ENCODE peak calls at places on chromosomes 13 and 19, in six cellular contexts. X is NCI-H2081, F is SJSA1, N is nucleus accumbens, I is activated T-cell treated with anti-CD3 and anti-CD28 coated beads for 48 hours, O is thoracic aorta. H is an unnamed sample.

GRCh38 chr19:45643927-45644771 is 5.0 kb upstream of the EML2 start:
- DNase-seq in N (peak; percentile 24), O (no peak), I (no peak), F (no peak), X (no peak), H (no peak)

GRCh38 chr13:110269509-110270185 is 37.3 kb downstream of the COL4A1 start:
- DNase-seq in N (no peak), X (no peak), O (no peak), I (no peak), F (peak; percentile 40), H (no peak)

GRCh38 chr19:1009976-1010538 is 9.8 kb downstream of the GRIN3B start:
- DNase-seq in I (no peak), X (no peak), O (no peak), N (no peak), F (no peak), H (no peak)

GRCh38 chr13:79450110-79450509 is 30.8 kb upstream of the NDFIP2 start:
- DNase-seq in X (no peak), O (no peak), N (no peak), F (no peak), I (peak; percentile 18), H (no peak)

GRCh38 chr19:3284759-3285646 is 60.5 kb downstream of the CELF5 start:
- DNase-seq in I (peak; percentile 80), O (no peak), N (no peak), F (peak; percentile 74), X (peak; percentile 22), H (no peak)

GRCh38 chr19:813359-814107 is 8.2 kb downstream of the PLPPR3 start:
- DNase-seq in N (no peak), I (no peak), O (no peak), F (no peak), X (no peak), H (no peak)

GRCh38 chr19:30092721-30093569 is 150.9 kb downstream of the URI1 start:
- DNase-seq in X (no peak), O (no peak), N (no peak), F (no peak), I (no peak), H (peak; percentile 63)

GRCh38 chr13:30806784-30807183 is 71.4 kb downstream of the ALOX5AP start:
- DNase-seq in N (no peak), O (no peak), I (no peak), X (no peak), F (no peak), H (no peak)

GRCh38 chr19:53328967-53329366 is 4.6 kb upstream of the ZNF845 start:
- DNase-seq in F (no peak), X (no peak), I (no peak), N (peak; percentile 3), O (no peak), H (peak; percentile 90)

GRCh38 chr19:21699197-21699596 is 68.2 kb downstream of the ZNF100 start:
- DNase-seq in I (no peak), X (peak; percentile 15), O (no peak), F (no peak), N (no peak), H (no peak)

GRCh38 chr19:30567535-30568232 is 195.5 kb downstream of the ZNF536 start:
- DNase-seq in N (no peak), X (no peak), O (no peak), F (peak; percentile 79), I (no peak), H (no peak)

GRCh38 chr19:41457241-41457640 is 14.3 kb downstream of the ERICH4 start:
- DNase-seq in N (no peak), F (no peak), O (no peak), I (no peak), X (no peak), H (no peak)

GRCh38 chr13:26964278-26965057 is 203.9 kb upstream of the GPR12 start:
- DNase-seq in I (no peak), F (no peak), O (no peak), N (no peak), X (no peak), H (no peak)

GRCh38 chr13:54699831-54700230 is 1671.2 kb downstream of the OLFM4 start:
- DNase-seq in X (no peak), I (no peak), F (no peak), N (no peak), O (no peak), H (no peak)

GRCh38 chr13:102771298-102772041 is 2.1 kb downstream of the TEX30 start:
- DNase-seq in F (no peak), I (no peak), X (no peak), N (no peak), O (no peak), H (no peak)

GRCh38 chr13:98839826-98840769 is 87.6 kb upstream of the SLC15A1 start:
- DNase-seq in O (no peak), X (peak; percentile 57), I (peak; percentile 23), F (peak; percentile 95), N (peak; percentile 63), H (no peak)

GRCh38 chr19:5354403-5354802 is 13.8 kb upstream of the PTPRS start:
- DNase-seq in F (no peak), X (no peak), I (no peak), N (no peak), O (no peak), H (no peak)

GRCh38 chr19:29662604-29663404 is 2.5 kb upstream of the PLEKHF1 start:
- DNase-seq in I (peak; percentile 39), F (peak; percentile 84), X (no peak), N (no peak), O (peak; percentile 56), H (peak; percentile 93)

GRCh38 chr13:79512950-79513349 is 32.0 kb downstream of the NDFIP2 start:
- DNase-seq in I (no peak), N (no peak), F (no peak), O (no peak), X (no peak), H (no peak)

GRCh38 chr13:110925023-110925608 is 10.2 kb upstream of the ANKRD10 start:
- DNase-seq in I (no peak), O (no peak), X (no peak), N (no peak), F (peak; percentile 65), H (no peak)

GRCh38 chr13:38752726-38753125 is 65.8 kb downstream of the FREM2 start:
- DNase-seq in N (no peak), F (no peak), X (no peak), I (no peak), O (no peak), H (no peak)

GRCh38 chr13:91154954-91155353 is 192.5 kb upstream of the MIR17HG start:
- DNase-seq in X (no peak), F (no peak), I (no peak), O (no peak), N (no peak), H (no peak)

GRCh38 chr13:51444922-51445321 is 7.9 kb downstream of the INTS6 start:
- DNase-seq in O (no peak), I (no peak), F (no peak), N (no peak), X (no peak), H (no peak)

GRCh38 chr13:30738946-30739528 is 3.7 kb downstream of the ALOX5AP start:
- DNase-seq in N (no peak), I (no peak), F (no peak), O (no peak), X (no peak), H (no peak)

GRCh38 chr13:32147193-32147592 is 115.6 kb downstream of the FRY start:
- DNase-seq in O (no peak), I (no peak), X (no peak), N (no peak), F (no peak), H (no peak)

GRCh38 chr19:39388657-39389056 is 2.2 kb downstream of the PAF1 start:
- DNase-seq in X (no peak), N (no peak), I (no peak), F (no peak), O (no peak), H (no peak)

GRCh38 chr13:29999492-30000372 is 149.3 kb upstream of the UBL3 start:
- DNase-seq in X (no peak), F (no peak), N (no peak), O (no peak), I (no peak), H (no peak)

GRCh38 chr13:92510416-92510815 is 716.2 kb upstream of the GPC6 start:
- DNase-seq in F (no peak), I (no peak), O (no peak), X (no peak), N (no peak), H (no peak)